ENCODE peak calls at places on chromosomes 11 and 22, in seven cellular contexts. F, K, G, T, B, D and A are unnamed samples.
A peak's percentile ranks its signal among the peaks of the same experiment; 100 is the strongest.

GRCh38 chr11:124791626-124792341 is 8.4 kb downstream of the MSANTD2 start:
- DNase-seq in F (no peak), K (peak; percentile 19), G (peak; percentile 18), T (no peak), B (no peak), D (no peak), A (no peak)

GRCh38 chr11:64032050-64032449 is 3.7 kb upstream of the FLRT1 start:
- DNase-seq in F (no peak), K (no peak), G (no peak), T (peak; percentile 38), B (no peak), D (no peak), A (no peak)

GRCh38 chr22:17268501-17269223 is 49.4 kb upstream of the ADA2 start:
- DNase-seq in F (no peak), K (no peak), G (no peak), T (no peak), B (no peak), D (no peak), A (no peak)

GRCh38 chr11:72326151-72326842 is 82.3 kb upstream of the PHOX2A start:
- DNase-seq in F (no peak), K (no peak), G (peak; percentile 45), T (peak; percentile 27), B (no peak), D (no peak), A (no peak)

GRCh38 chr22:43094551-43094950 is 5.4 kb upstream of the TTLL1 start:
- DNase-seq in F (no peak), K (no peak), G (no peak), T (no peak), B (no peak), D (no peak), A (no peak)

GRCh38 chr11:77823775-77824174 is 2.8 kb downstream of the AAMDC start:
- DNase-seq in F (no peak), K (no peak), G (peak; percentile 54), T (peak; percentile 54), B (no peak), D (no peak), A (no peak)

GRCh38 chr22:42648368-42649260 is 578 bp downstream of the CYB5R3 start:
- DNase-seq in F (no peak), K (no peak), G (peak; percentile 51), T (peak; percentile 68), B (no peak), D (peak; percentile 77), A (no peak)

GRCh38 chr11:65918211-65919150 is at the start of gene C11orf68:
- DNase-seq in F (no peak), K (peak; percentile 28), G (no peak), T (no peak), B (no peak), D (no peak), A (no peak)

GRCh38 chr11:119416606-119417580 is 6.1 kb downstream of the THY1 start:
- DNase-seq in F (no peak), K (no peak), G (peak; percentile 85), T (peak; percentile 61), B (no peak), D (no peak), A (no peak)

GRCh38 chr11:113373306-113373705 is 14.3 kb upstream of the ANKK1 start:
- DNase-seq in F (no peak), K (no peak), G (peak; percentile 67), T (peak; percentile 57), B (no peak), D (no peak), A (no peak)

GRCh38 chr11:126129681-126130671 is 67.3 kb upstream of the CDON start:
- DNase-seq in F (no peak), K (peak; percentile 55), G (no peak), T (no peak), B (no peak), D (no peak), A (no peak)

GRCh38 chr11:64090811-64091516 is 55.2 kb downstream of the FLRT1 start:
- DNase-seq in F (no peak), K (no peak), G (peak; percentile 63), T (peak; percentile 46), B (no peak), D (no peak), A (no peak)

GRCh38 chr11:117859713-117860112 is 16.7 kb downstream of the FXYD6 start:
- DNase-seq in F (no peak), K (no peak), G (no peak), T (no peak), B (no peak), D (no peak), A (no peak)

GRCh38 chr22:27518583-27519437 is 282.7 kb downstream of the MN1 start:
- DNase-seq in F (no peak), K (no peak), G (no peak), T (no peak), B (no peak), D (no peak), A (no peak)

GRCh38 chr11:3796796-3797328 is 492 bp downstream of the NUP98 start:
- DNase-seq in F (no peak), K (peak; percentile 67), G (no peak), T (peak; percentile 46), B (no peak), D (no peak), A (no peak)

GRCh38 chr11:99534812-99535211 is 514.1 kb downstream of the CNTN5 start:
- DNase-seq in F (no peak), K (no peak), G (no peak), T (peak; percentile 5), B (no peak), D (no peak), A (no peak)

GRCh38 chr11:65169164-65169641 is 830 bp upstream of the SPDYC start:
- DNase-seq in F (no peak), K (no peak), G (peak; percentile 8), T (no peak), B (no peak), D (no peak), A (no peak)

GRCh38 chr11:125347261-125347585 is 148.8 kb downstream of the FEZ1 start:
- DNase-seq in F (no peak), K (no peak), G (no peak), T (no peak), B (no peak), D (no peak), A (no peak)

GRCh38 chr11:67465190-67465522 is 3.9 kb downstream of the TMEM134 start:
- DNase-seq in F (no peak), K (no peak), G (no peak), T (no peak), B (no peak), D (peak; percentile 63), A (no peak)

GRCh38 chr11:8071616-8072581 is 9.1 kb upstream of the TUB start:
- DNase-seq in F (no peak), K (peak; percentile 19), G (no peak), T (no peak), B (no peak), D (no peak), A (no peak)

GRCh38 chr11:13030857-13031256 is 21.7 kb downstream of the RASSF10 start:
- DNase-seq in F (no peak), K (peak; percentile 21), G (no peak), T (no peak), B (no peak), D (no peak), A (no peak)

GRCh38 chr22:40418366-40419201 is 48.2 kb downstream of the SGSM3 start:
- DNase-seq in F (peak; percentile 19), K (no peak), G (no peak), T (no peak), B (no peak), D (peak; percentile 64), A (no peak)

GRCh38 chr11:34346551-34346950 is 11.3 kb downstream of the ABTB2 start:
- DNase-seq in F (no peak), K (no peak), G (peak; percentile 57), T (peak; percentile 28), B (no peak), D (no peak), A (no peak)

GRCh38 chr11:34840736-34841386 is 75.3 kb downstream of the APIP start:
- DNase-seq in F (no peak), K (peak; percentile 10), G (peak; percentile 30), T (no peak), B (peak; percentile 12), D (peak; percentile 58), A (no peak)

GRCh38 chr22:18984564-18984963 is 48.5 kb upstream of the PRODH start:
- DNase-seq in F (no peak), K (no peak), G (no peak), T (no peak), B (no peak), D (no peak), A (peak; percentile 57)

GRCh38 chr11:66912361-66912760 is 45.8 kb downstream of the PC start:
- DNase-seq in F (no peak), K (no peak), G (no peak), T (no peak), B (no peak), D (no peak), A (no peak)

GRCh38 chr11:68052137-68052873 is 13.5 kb downstream of the TCIRG1 start:
- DNase-seq in F (no peak), K (no peak), G (no peak), T (no peak), B (no peak), D (no peak), A (no peak)